ENCODE peak calls at places on chromosomes 7 and 10, in four cellular contexts. T is GM10248, R is Daoy, W is GM23338. N is an unnamed sample.

GRCh38 chr7:51647931-51648351 is 331.3 kb upstream of the COBL start:
- DNase-seq in T (no peak), R (no peak), W (peak), N (no peak)

GRCh38 chr7:84021292-84021898 is 173.2 kb downstream of the SEMA3A start:
- DNase-seq in W (no peak), T (no peak), R (no peak), N (no peak)

GRCh38 chr7:119374436-119374835 is 898.5 kb upstream of the KCND2 start:
- DNase-seq in R (no peak), T (no peak), W (no peak), N (no peak)

GRCh38 chr7:144775735-144776134 is 60.1 kb downstream of the TPK1 start:
- DNase-seq in W (no peak), T (no peak), R (no peak), N (no peak)

GRCh38 chr10:113002449-113002777 is 52.4 kb downstream of the TCF7L2 start:
- DNase-seq in R (no peak), T (no peak), W (no peak), N (no peak)

GRCh38 chr7:13982940-13983677 is 6.4 kb downstream of the ETV1 start:
- DNase-seq in T (no peak), R (no peak), W (no peak), N (no peak)

GRCh38 chr10:100996678-100997363 is 2.8 kb upstream of the LZTS2 start:
- DNase-seq in R (peak), T (peak), W (peak), N (peak)

GRCh38 chr7:45239486-45239885 is 81.9 kb downstream of the RAMP3 start:
- DNase-seq in R (peak), T (no peak), W (no peak), N (peak)

GRCh38 chr7:832292-832967 is at the start of gene SUN1:
- DNase-seq in W (peak), R (peak), T (peak), N (no peak)

GRCh38 chr10:108454793-108455192 is 1290.3 kb upstream of the SORCS1 start:
- DNase-seq in T (no peak), R (no peak), W (no peak), N (no peak)

GRCh38 chr7:92156976-92157375 is 22.0 kb downstream of the LRRD1 start:
- DNase-seq in T (no peak), W (no peak), R (no peak), N (no peak)

GRCh38 chr7:1669486-1669951 is 558 bp upstream of the ELFN1 start:
- DNase-seq in T (peak), W (peak), R (peak), N (no peak)

GRCh38 chr10:102799691-102800435 is 37.4 kb downstream of the CYP17A1 start:
- DNase-seq in T (no peak), W (no peak), R (no peak), N (no peak)

GRCh38 chr10:49484501-49485230 is 54.3 kb downstream of the ERCC6 start:
- DNase-seq in W (no peak), T (no peak), R (no peak), N (no peak)

GRCh38 chr10:68647928-68648327 is 73.1 kb upstream of the CCAR1 start:
- DNase-seq in R (peak), W (no peak), T (no peak), N (peak)

GRCh38 chr10:19979628-19980027 is 163.4 kb downstream of the PLXDC2 start:
- DNase-seq in R (peak), T (no peak), W (no peak), N (no peak)

GRCh38 chr7:134298902-134299683 is 17.6 kb downstream of the SLC35B4 start:
- DNase-seq in W (no peak), T (no peak), R (no peak), N (no peak)

GRCh38 chr10:16545126-16545736 is 23.6 kb upstream of the C1QL3 start:
- DNase-seq in R (peak), T (peak), W (peak), N (peak)

GRCh38 chr10:75696536-75696935 is 265.1 kb downstream of the LRMDA start:
- DNase-seq in T (no peak), R (no peak), W (no peak), N (no peak)

GRCh38 chr10:78903351-78903940 is 165.3 kb upstream of the ZMIZ1 start:
- DNase-seq in T (no peak), W (no peak), R (no peak), N (no peak)

GRCh38 chr7:55121249-55121648 is 102.4 kb downstream of the EGFR start:
- DNase-seq in T (no peak), W (no peak), R (no peak), N (no peak)

GRCh38 chr7:29035044-29035740 is 77.1 kb upstream of the TRIL start:
- DNase-seq in T (no peak), W (no peak), R (peak), N (no peak)

GRCh38 chr7:65722361-65722792 is 150.5 kb upstream of the VKORC1L1 start:
- DNase-seq in T (peak), W (peak), R (peak), N (peak)

GRCh38 chr7:133735222-133735621 is 391.9 kb upstream of the LRGUK start:
- DNase-seq in T (no peak), R (no peak), W (no peak), N (no peak)

GRCh38 chr10:45561952-45562351 is 110.6 kb downstream of the ZFAND4 start:
- DNase-seq in W (no peak), T (no peak), R (no peak), N (peak)

GRCh38 chr7:151378011-151378410 is 31.8 kb downstream of the WDR86 start:
- DNase-seq in R (no peak), T (no peak), W (no peak), N (no peak)

GRCh38 chr7:112453505-112454171 is 3.4 kb downstream of the IFRD1 start:
- DNase-seq in W (no peak), R (no peak), T (no peak), N (no peak)

GRCh38 chr10:80090120-80090519 is 11.7 kb downstream of the TMEM254 start:
- DNase-seq in R (no peak), W (no peak), T (no peak), N (no peak)